ENCODE peak calls at places on chromosomes 1 and 21, in six cellular contexts. Y, L, N, Q, S and O are unnamed samples.

GRCh38 chr1:217718873-217719272 is 87.7 kb downstream of the SPATA17 start:
- DNase-seq in Y (no peak), L (no peak), N (no peak), Q (no peak), S (peak), O (no peak)

GRCh38 chr1:93411000-93411399 is 36.9 kb upstream of the FNBP1L start:
- DNase-seq in Y (peak), L (no peak), N (no peak), Q (no peak), S (no peak), O (no peak)

GRCh38 chr1:43441894-43442632 is 11.7 kb downstream of the HYI start:
- DNase-seq in Y (no peak), L (no peak), N (no peak), Q (peak), S (no peak), O (no peak)

GRCh38 chr1:184532199-184532598 is 145.4 kb downstream of the C1orf21 start:
- DNase-seq in Y (no peak), L (no peak), N (no peak), Q (no peak), S (peak), O (no peak)

GRCh38 chr1:45876000-45876399 is 72.6 kb downstream of the MAST2 start:
- DNase-seq in Y (peak), L (no peak), N (no peak), Q (no peak), S (peak), O (no peak)

GRCh38 chr1:62685431-62685859 is 2.7 kb downstream of the DOCK7 start:
- DNase-seq in Y (no peak), L (no peak), N (no peak), Q (no peak), S (peak), O (no peak)

GRCh38 chr1:39919545-39919944 is 17.8 kb upstream of the MYCL start:
- DNase-seq in Y (peak), L (peak), N (peak), Q (peak), S (peak), O (peak)

GRCh38 chr1:61175976-61176375 is 93.6 kb downstream of the NFIA start:
- DNase-seq in Y (no peak), L (no peak), N (no peak), Q (no peak), S (no peak), O (no peak)

GRCh38 chr1:186187601-186188000 is 187.5 kb downstream of the TPR start:
- DNase-seq in Y (no peak), L (no peak), N (no peak), Q (no peak), S (no peak), O (no peak)

GRCh38 chr21:21968810-21969588 is 970.8 kb downstream of the NCAM2 start:
- DNase-seq in Y (no peak), L (no peak), N (no peak), Q (no peak), S (no peak), O (no peak)

GRCh38 chr1:42141978-42142377 is 11.2 kb upstream of the GUCA2B start:
- DNase-seq in Y (no peak), L (no peak), N (no peak), Q (no peak), S (no peak), O (no peak)

GRCh38 chr1:10216148-10216749 is 5.9 kb downstream of the KIF1B start:
- DNase-seq in Y (no peak), L (no peak), N (no peak), Q (no peak), S (no peak), O (no peak)

GRCh38 chr1:195794225-195794624 is 814.0 kb downstream of the KCNT2 start:
- DNase-seq in Y (no peak), L (no peak), N (no peak), Q (no peak), S (no peak), O (no peak)

GRCh38 chr1:43065191-43065590 is 106.5 kb upstream of the SLC2A1 start:
- DNase-seq in Y (no peak), L (no peak), N (no peak), Q (no peak), S (no peak), O (no peak)

GRCh38 chr1:28200234-28200873 is 23.9 kb upstream of the PTAFR start:
- DNase-seq in Y (no peak), L (no peak), N (no peak), Q (no peak), S (no peak), O (no peak)

GRCh38 chr1:227395391-227396028 is 77.2 kb upstream of the CDC42BPA start:
- DNase-seq in Y (no peak), L (no peak), N (no peak), Q (no peak), S (peak), O (no peak)

GRCh38 chr1:19418503-19418971 is 66.8 kb downstream of the CAPZB start:
- DNase-seq in Y (no peak), L (no peak), N (no peak), Q (no peak), S (peak), O (no peak)

GRCh38 chr1:220363196-220363831 is 91.1 kb upstream of the RAB3GAP2 start:
- DNase-seq in Y (no peak), L (no peak), N (no peak), Q (no peak), S (peak), O (no peak)

GRCh38 chr21:26624983-26625519 is 52.0 kb upstream of the CYYR1 start:
- DNase-seq in Y (no peak), L (no peak), N (no peak), Q (no peak), S (no peak), O (no peak)

GRCh38 chr1:210448293-210448892 is 119.7 kb downstream of the HHAT start:
- DNase-seq in Y (peak), L (peak), N (peak), Q (no peak), S (peak), O (peak)

GRCh38 chr1:60992165-60992564 is 90.2 kb upstream of the NFIA start:
- DNase-seq in Y (no peak), L (no peak), N (no peak), Q (no peak), S (no peak), O (no peak)

GRCh38 chr1:63705058-63705457 is 68.8 kb upstream of the ROR1 start:
- DNase-seq in Y (no peak), L (no peak), N (no peak), Q (no peak), S (no peak), O (no peak)
- H3K4me2 ChIP-seq in Y (no peak), L (no peak), N (no peak), Q (no peak), S (no peak), O (no peak)

GRCh38 chr1:145705634-145706033 is 1.5 kb downstream of the PDZK1 start:
- DNase-seq in Y (no peak), L (no peak), N (no peak), Q (no peak), S (no peak), O (no peak)

GRCh38 chr1:145710291-145711027 is 3.3 kb upstream of the PDZK1 start:
- DNase-seq in Y (no peak), L (no peak), N (no peak), Q (no peak), S (no peak), O (no peak)

GRCh38 chr1:145708063-145708462 is 895 bp upstream of the PDZK1 start:
- DNase-seq in Y (no peak), L (peak), N (no peak), Q (no peak), S (peak), O (peak)

GRCh38 chr1:145706282-145706681 is 886 bp downstream of the PDZK1 start:
- DNase-seq in Y (no peak), L (no peak), N (no peak), Q (no peak), S (peak), O (no peak)

DNA sequence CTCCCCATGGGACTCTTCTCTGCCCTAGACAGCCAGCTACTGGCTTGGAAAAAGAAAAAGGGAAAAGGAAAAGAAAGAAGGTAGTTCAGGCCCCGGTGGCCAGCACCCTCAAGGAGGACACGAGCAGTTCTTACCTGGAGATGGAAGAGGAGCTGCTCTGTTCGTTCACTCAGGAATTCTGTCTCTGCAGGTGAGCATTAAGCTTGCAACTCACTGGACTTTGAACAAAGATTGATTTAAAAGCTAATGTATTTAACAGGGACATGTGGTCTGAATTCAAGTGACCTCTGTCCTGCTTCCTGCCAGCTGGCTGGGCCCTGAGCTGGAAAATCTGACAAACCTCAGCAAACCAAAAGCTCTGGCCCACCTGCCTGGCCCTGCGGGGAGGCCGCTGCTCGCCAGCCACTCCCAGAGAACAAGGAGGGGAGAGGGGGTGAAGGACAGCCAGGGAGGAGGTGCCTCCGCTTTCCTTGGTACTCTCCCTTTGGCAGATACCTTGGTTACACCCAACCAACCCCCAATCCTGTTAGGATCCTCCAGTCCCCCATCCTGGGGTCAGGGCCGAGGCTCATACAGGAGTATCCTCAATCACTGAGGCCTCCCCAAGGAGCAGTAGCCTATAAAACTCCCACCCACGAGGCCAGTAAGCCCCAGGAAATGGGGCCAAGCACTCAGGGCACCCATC is at the start of gene PDZK1:
- DNase-seq in Y (no peak), L (no peak), N (no peak), Q (peak), S (no peak), O (peak)
- H3K9ac ChIP-seq in Y (no peak), L (no peak), N (no peak), Q (no peak), S (no peak), O (no peak)

DNA sequence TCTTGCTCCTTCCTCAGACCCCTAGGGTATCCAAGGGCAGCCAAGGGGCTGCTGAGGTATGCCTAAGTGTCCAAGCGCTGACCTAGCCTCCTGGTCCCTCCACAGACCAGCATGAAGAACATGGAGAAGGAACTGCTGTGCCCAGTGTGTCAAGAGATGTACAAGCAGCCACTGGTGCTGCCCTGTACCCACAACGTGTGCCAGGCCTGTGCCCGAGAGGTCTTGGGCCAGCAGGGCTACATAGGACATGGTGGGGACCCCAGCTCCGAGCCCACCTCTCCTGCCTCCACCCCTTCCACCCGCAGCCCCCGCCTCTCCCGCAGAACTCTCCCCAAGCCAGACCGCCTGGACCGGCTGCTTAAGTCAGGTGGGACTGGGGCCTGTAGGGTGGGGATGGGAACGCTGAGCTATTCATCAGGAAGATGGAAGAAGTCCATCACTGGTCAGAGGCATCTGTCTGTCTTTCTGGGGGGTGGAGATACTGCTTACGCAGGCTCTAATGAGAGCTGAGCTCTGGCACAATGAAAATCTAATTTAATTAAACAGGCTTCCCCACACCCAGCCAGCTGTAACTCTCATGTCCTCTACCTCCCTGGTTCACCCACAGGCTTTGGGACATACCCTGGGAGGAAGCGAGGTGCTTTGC is 1.8 kb downstream of the TRIM46 start:
- DNase-seq in Y (peak), L (no peak), N (no peak), Q (peak), S (no peak), O (no peak)
- H3K4me2 ChIP-seq in Y (peak), L (peak), N (peak), Q (peak), S (peak), O (peak)

GRCh38 chr1:161177936-161178244 is 583 bp upstream of the B4GALT3 start:
- DNase-seq in Y (no peak), L (no peak), N (no peak), Q (no peak), S (no peak), O (no peak)

GRCh38 chr1:161179698-161180097 is 2.4 kb upstream of the B4GALT3 start:
- DNase-seq in Y (no peak), L (no peak), N (no peak), Q (no peak), S (no peak), O (no peak)

GRCh38 chr1:161176468-161177111 is 717 bp downstream of the B4GALT3 start:
- DNase-seq in Y (no peak), L (no peak), N (no peak), Q (no peak), S (peak), O (no peak)

GRCh38 chr1:161175771-161176453 is 1.4 kb downstream of the B4GALT3 start:
- DNase-seq in Y (no peak), L (no peak), N (no peak), Q (no peak), S (no peak), O (no peak)

DNA sequence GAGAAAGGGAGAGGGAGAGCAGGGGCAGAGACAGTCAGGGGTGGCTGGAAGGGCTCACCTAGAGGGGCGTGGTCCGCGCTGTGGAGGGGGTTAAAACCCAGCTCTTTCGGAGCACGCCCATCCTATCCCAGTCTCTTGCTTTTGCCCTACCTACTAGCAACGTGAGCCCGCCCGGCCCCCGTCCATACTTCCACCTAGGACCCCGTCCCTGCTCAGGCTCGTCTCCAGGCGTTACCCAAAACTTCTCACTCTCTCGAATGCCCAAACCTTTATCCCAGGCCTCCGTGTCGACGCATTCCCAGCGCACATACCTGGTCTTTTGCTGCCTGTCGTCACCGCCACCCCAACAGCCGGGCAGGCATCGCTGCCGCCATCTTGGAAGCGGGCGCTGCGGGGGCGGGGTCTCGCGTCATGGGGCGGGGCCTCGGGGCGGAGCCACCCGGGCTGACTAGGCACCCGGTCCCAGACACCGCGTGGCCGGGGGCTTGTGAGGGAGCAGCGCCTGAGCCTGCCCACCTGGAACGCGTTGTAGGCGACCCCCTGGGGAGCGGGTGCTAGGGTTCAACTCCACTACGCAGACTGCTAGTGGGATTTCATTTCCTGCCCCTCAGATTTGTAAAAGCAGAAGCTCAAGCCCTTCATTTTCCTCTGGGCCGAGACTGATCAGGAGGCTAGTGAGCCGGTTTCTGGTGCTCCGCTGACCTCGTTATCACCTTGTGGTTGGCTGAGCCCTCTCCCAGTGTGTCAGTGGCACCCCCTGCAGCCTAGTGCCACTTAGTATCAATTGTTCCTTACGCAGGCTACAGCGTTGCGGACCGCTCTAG is at the start of gene B4GALT3:
- DNase-seq in Y (peak), L (peak), N (peak), Q (peak), S (peak), O (peak)
- H3K9ac ChIP-seq in Y (peak), L (peak), N (peak), Q (peak), S (peak), O (peak)